ENCODE peak calls at places on chromosomes 3 and 15, in eight cellular contexts. K is BE2C, J is RWPE2, V is keratinocyte, C is MM.1S, Y is foreskin keratinocyte, L is aorta, S is A549. G is an unnamed sample.

GRCh38 chr3:146160964-146161724 is at the start of gene PLOD2:
- DNase-seq in S (peak; percentile 56), V (no peak), K (peak; percentile 43), J (peak; percentile 86), L (peak; percentile 93), Y (peak; percentile 32), C (peak; percentile 87), G (peak; percentile 91)

GRCh38 chr15:57411945-57412768 is 35.9 kb downstream of the CGNL1 start:
- DNase-seq in S (no peak), L (no peak), V (no peak), Y (no peak), K (no peak), C (no peak), J (no peak), G (peak; percentile 57)

GRCh38 chr15:29103825-29104565 is 165.6 kb downstream of the NSMCE3 start:
- DNase-seq in C (no peak), V (no peak), Y (no peak), S (peak; percentile 70), K (peak; percentile 90), L (peak; percentile 81), J (peak; percentile 57), G (peak; percentile 74)

GRCh38 chr3:67719333-67719732 is 64.9 kb upstream of the SUCLG2 start:
- DNase-seq in V (no peak), Y (peak; percentile 10), L (no peak), K (no peak), S (no peak), C (no peak), J (no peak), G (no peak)

GRCh38 chr3:59658236-59658635 is 608.4 kb upstream of the CFAP20DC start:
- DNase-seq in J (no peak), Y (no peak), C (no peak), K (no peak), L (no peak), S (no peak), V (no peak), G (no peak)

GRCh38 chr15:65752151-65752700 is 39.9 kb downstream of the DENND4A start:
- DNase-seq in L (no peak), C (no peak), K (no peak), Y (no peak), V (no peak), S (no peak), J (no peak), G (no peak)

GRCh38 chr3:3800076-3800448 is 831 bp downstream of the LRRN1 start:
- DNase-seq in K (no peak), Y (no peak), V (no peak), L (peak; percentile 50), C (no peak), J (no peak), S (no peak), G (peak; percentile 10)

GRCh38 chr15:67543348-67543718 is 830 bp downstream of the MAP2K5 start:
- DNase-seq in Y (no peak), J (no peak), L (no peak), K (no peak), C (no peak), V (no peak), S (peak; percentile 28), G (peak; percentile 20)

GRCh38 chr15:62603757-62604156 is 438.7 kb upstream of the C2CD4B start:
- DNase-seq in J (peak; percentile 82), S (no peak), V (peak; percentile 36), C (no peak), L (no peak), K (no peak), Y (peak; percentile 78), G (no peak)

GRCh38 chr15:68333775-68334470 is 56.4 kb downstream of the FEM1B start:
- DNase-seq in L (peak; percentile 90), Y (no peak), J (no peak), K (peak; percentile 37), C (no peak), S (no peak), V (no peak), G (peak; percentile 58)

GRCh38 chr15:34708422-34708821 is 46.4 kb downstream of the GJD2 start:
- DNase-seq in V (peak; percentile 35), L (no peak), S (peak; percentile 38), Y (no peak), C (peak; percentile 47), K (peak; percentile 29), J (no peak), G (no peak)

GRCh38 chr3:1139071-1139470 is 46.2 kb downstream of the CNTN6 start:
- DNase-seq in C (no peak), J (no peak), V (no peak), L (no peak), K (no peak), S (no peak), Y (no peak), G (no peak)

GRCh38 chr3:18443670-18444596 is 18.8 kb upstream of the SATB1 start:
- DNase-seq in C (no peak), K (no peak), Y (no peak), L (peak; percentile 59), J (peak; percentile 52), S (no peak), V (no peak), G (peak; percentile 24)

GRCh38 chr15:70699873-70700272 is 63.5 kb downstream of the UACA start:
- DNase-seq in J (no peak), L (no peak), C (no peak), V (no peak), Y (no peak), S (no peak), K (no peak), G (no peak)
- H3K4me1 ChIP-seq in J (peaks cover 61% of the 10 kb centered on the region), L (no peaks in the 10 kb centered on the region), C (no peaks in the 10 kb centered on the region), V (peaks cover 30% of the 10 kb centered on the region), Y (peaks cover 49% of the 10 kb centered on the region), S (peaks cover 66% of the 10 kb centered on the region), K (no peaks in the 10 kb centered on the region), G (peaks cover 80% of the 10 kb centered on the region)

DNA sequence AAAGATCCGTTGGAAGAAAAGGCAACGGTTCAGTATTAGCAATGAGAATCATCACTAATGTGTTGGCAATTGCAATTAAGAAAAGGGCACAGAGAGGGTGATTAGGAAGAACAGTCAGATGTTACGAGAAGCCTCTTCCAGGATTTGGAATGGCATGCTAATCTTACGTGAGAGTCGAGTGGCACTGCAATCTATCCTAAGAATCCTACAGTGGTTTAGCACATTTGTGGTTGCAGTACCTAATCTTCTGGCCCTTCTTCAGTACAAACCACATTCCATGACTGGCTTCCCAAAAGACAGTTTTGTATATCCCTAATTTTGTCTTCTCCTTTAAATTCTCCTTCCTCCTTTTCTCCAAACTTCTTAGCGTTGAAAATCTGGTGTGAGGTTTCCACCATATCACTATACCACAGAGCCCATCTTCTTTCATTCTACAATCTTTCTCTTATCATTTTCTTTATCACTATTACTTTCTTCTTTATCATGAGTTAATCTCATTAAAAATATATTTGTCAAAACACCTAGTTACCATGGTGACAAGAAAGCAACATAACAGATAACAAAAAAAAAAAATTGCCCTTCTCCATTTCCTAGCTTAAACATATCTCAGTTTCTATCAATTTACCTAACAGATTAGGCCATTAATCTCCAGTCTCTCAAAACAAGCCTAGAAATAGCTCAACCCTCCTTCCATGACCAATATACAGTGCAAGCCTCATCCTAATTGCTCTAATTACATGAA is 60.1 kb downstream of the IGSF11 start:
- DNase-seq in K (no peak), Y (no peak), V (no peak), J (no peak), L (no peak), S (no peak), C (no peak), G (no peak)
- H3K4me1 ChIP-seq in K (no peaks in the 10 kb centered on the region), Y (no peaks in the 10 kb centered on the region), V (no peaks in the 10 kb centered on the region), J (no peaks in the 10 kb centered on the region), L (no peaks in the 10 kb centered on the region), S (no peaks in the 10 kb centered on the region), C (no peaks in the 10 kb centered on the region), G (no peaks in the 10 kb centered on the region)

GRCh38 chr3:129278970-129279906 is 568 bp downstream of the HMCES start:
- DNase-seq in V (no peak), S (peak; percentile 22), C (peak; percentile 41), K (peak; percentile 60), L (peak; percentile 58), J (no peak), Y (peak; percentile 62), G (peak; percentile 34)
- H3K4me1 ChIP-seq in V (peaks cover 24% of the 10 kb centered on the region), S (peaks cover 22% of the 10 kb centered on the region), C (peaks cover 77% of the 10 kb centered on the region), K (peaks cover 8% of the 10 kb centered on the region), L (no peaks in the 10 kb centered on the region), J (peaks cover 25% of the 10 kb centered on the region), Y (peaks cover 25% of the 10 kb centered on the region), G (peaks cover 23% of the 10 kb centered on the region)

DNA sequence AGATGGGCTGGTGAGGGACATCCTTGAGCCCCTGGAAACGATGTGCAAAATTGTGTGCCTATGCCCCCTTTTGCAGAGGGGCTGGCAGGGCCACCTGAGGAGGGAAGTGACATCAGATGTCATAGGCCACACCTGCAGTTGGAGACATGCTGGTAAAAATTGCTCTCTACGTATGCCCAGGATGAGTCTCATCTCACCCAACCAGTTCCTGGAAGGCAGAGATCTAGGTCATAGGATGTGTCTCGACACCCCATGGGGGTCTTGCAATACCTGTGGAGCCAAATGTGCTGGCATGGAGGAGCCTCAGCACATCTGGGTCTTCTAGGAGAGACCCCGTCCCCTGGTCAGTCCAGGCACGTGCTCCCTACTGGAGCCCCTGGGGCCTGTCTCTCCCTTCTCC is 96.5 kb upstream of the TLE3 start:
- DNase-seq in K (no peak), L (no peak), C (no peak), S (no peak), J (no peak), Y (no peak), V (no peak), G (no peak)
- H3K4me1 ChIP-seq in K (peaks cover 26% of the 10 kb centered on the region), L (no peaks in the 10 kb centered on the region), C (peaks cover 20% of the 10 kb centered on the region), S (peaks cover 9% of the 10 kb centered on the region), J (peaks cover 28% of the 10 kb centered on the region), Y (peaks cover 38% of the 10 kb centered on the region), V (peaks cover 49% of the 10 kb centered on the region), G (peaks cover 18% of the 10 kb centered on the region)

GRCh38 chr3:108322352-108322751 is 26.0 kb downstream of the HHLA2 start:
- DNase-seq in C (no peak), Y (no peak), J (no peak), S (no peak), L (no peak), V (no peak), K (no peak), G (no peak)
- H3K4me1 ChIP-seq in C (no peaks in the 10 kb centered on the region), Y (peaks cover 10% of the 10 kb centered on the region), J (peaks cover 7% of the 10 kb centered on the region), S (no peaks in the 10 kb centered on the region), L (no peaks in the 10 kb centered on the region), V (peaks cover 9% of the 10 kb centered on the region), K (peaks cover 2% of the 10 kb centered on the region), G (no peaks in the 10 kb centered on the region)

DNA sequence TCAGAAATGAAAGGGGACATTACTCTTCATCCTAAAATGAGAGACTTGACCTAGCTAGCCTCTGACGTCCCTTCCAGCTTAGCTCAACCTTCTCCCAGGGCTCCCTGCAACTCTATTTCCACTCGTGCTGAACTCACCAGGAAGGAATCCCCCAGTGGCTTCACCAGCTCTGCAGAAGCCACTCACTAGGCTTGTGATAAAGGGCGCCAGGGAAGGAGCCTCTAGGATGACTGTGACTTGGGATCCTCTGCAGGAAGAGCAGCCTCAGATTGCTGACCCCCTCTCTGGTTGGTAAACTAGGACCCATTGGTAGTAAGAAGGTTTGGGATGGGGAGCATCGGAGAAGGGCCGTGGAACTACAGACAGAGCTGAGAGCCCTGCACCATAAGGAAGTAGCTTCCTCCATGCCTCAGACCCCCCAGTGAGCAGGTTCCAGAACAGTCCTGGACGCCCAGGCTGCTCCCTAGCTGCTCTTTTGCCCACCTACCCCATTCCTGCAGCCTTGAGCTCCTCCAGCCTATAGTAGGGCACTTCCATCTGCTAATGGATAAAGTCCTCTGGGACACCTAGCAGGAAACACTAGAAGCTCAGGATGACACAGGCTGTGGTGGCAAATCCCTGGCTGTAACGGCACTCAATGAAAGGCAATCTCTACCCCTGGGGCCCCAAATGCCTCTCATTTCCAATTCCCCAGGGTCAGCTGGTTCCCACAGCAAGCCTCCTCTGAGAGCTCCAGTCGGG is 26.0 kb downstream of the PLA2G4F start:
- DNase-seq in S (no peak), V (no peak), K (no peak), L (no peak), Y (no peak), J (no peak), C (no peak), G (no peak)
- H3K4me1 ChIP-seq in S (peaks cover 15% of the 10 kb centered on the region), V (no peaks in the 10 kb centered on the region), K (no peaks in the 10 kb centered on the region), L (no peaks in the 10 kb centered on the region), Y (no peaks in the 10 kb centered on the region), J (peaks cover 1% of the 10 kb centered on the region), C (no peaks in the 10 kb centered on the region), G (no peaks in the 10 kb centered on the region)

G was measured in heart left ventricle.